ENCODE peak calls at places on chromosome 6, in seven cellular contexts. Z is left ventricle myocardium inferior, P is AG04450, Q is cardiac fibroblast, V is astrocyte of the spinal cord, U is pancreas, T is neural crest cell. Y is an unnamed sample.

GRCh38 chr6:22613695-22614094 is 44.3 kb downstream of the HDGFL1 start:
- DNase-seq in Z (no peak), V (peak; percentile 85), P (peak; percentile 92), T (no peak), U (no peak), Q (peak; percentile 87), Y (no peak)

GRCh38 chr6:81636930-81637568 is 115.4 kb downstream of the TENT5A start:
- DNase-seq in Q (no peak), U (no peak), V (no peak), T (no peak), P (no peak), Z (no peak), Y (no peak)

GRCh38 chr6:32854376-32855178 is 585 bp downstream of the PSMB9 start:
- DNase-seq in P (no peak), Z (peak; percentile 41), U (peak; percentile 55), Q (peak; percentile 47), T (no peak), V (peak; percentile 39), Y (no peak)

GRCh38 chr6:106025655-106026054 is 60.5 kb upstream of the PRDM1 start:
- DNase-seq in Z (no peak), Q (peak; percentile 45), P (no peak), U (no peak), T (no peak), V (peak; percentile 13), Y (no peak)

GRCh38 chr6:159676804-159677203 is 16.2 kb downstream of the SOD2 start:
- DNase-seq in T (no peak), Q (peak; percentile 55), Z (no peak), U (no peak), P (no peak), V (no peak), Y (no peak)

GRCh38 chr6:45791600-45792168 is 224.0 kb downstream of the CLIC5 start:
- DNase-seq in V (peak; percentile 63), Q (peak; percentile 78), Z (no peak), T (no peak), P (peak; percentile 20), U (no peak), Y (no peak)

GRCh38 chr6:151733680-151734320 is 73.7 kb upstream of the ESR1 start:
- DNase-seq in Z (no peak), T (no peak), P (no peak), V (no peak), Q (no peak), U (no peak), Y (no peak)

GRCh38 chr6:22363966-22364296 is 67.1 kb upstream of the PRL start:
- DNase-seq in V (peak; percentile 44), T (no peak), P (no peak), U (no peak), Q (no peak), Z (no peak), Y (no peak)

GRCh38 chr6:148317739-148318138 is 24.9 kb upstream of the SASH1 start:
- DNase-seq in Z (no peak), T (no peak), U (no peak), P (no peak), V (no peak), Q (no peak), Y (no peak)

GRCh38 chr6:12392490-12392889 is 102.3 kb downstream of the EDN1 start:
- DNase-seq in U (no peak), Q (no peak), P (no peak), T (no peak), V (no peak), Z (no peak), Y (no peak)

GRCh38 chr6:12393100-12393499 is 102.9 kb downstream of the EDN1 start:
- DNase-seq in P (no peak), V (no peak), U (no peak), T (no peak), Z (no peak), Q (peak; percentile 11), Y (no peak)

GRCh38 chr6:12391472-12391871 is 101.3 kb downstream of the EDN1 start:
- DNase-seq in V (no peak), Q (no peak), Z (no peak), U (no peak), P (no peak), T (no peak), Y (no peak)

GRCh38 chr6:12394170-12394569 is 104.0 kb downstream of the EDN1 start:
- DNase-seq in T (no peak), Q (no peak), Z (no peak), V (no peak), P (no peak), U (no peak), Y (no peak)

DNA sequence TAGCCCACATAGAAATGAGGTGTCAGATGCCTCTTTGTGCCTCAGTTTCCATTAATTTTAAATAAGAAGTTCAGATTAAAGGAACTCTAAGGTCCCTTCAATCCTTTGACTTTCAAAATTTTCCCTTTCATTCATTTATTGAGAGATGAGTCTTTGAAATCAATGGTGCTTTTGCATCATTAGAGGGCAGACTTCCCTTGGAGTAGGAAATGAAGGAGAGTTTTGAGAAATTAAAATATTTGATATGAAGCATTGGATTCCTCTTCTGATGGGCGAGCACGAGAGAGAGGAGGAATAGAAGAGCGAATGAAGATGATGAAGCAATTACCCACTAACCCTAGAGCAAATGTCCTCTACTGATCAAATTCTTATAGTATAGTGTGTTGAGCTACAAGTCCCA is 105.7 kb downstream of the EDN1 start:
- DNase-seq in U (no peak), T (no peak), Z (no peak), Q (peak; percentile 33), P (no peak), V (no peak), Y (no peak)
- TF ChIP-seq CTCF in U (no peak), T (no peak), Z (peak; percentile 31), Q (peak; percentile 25), P (peak; percentile 38), V (peak; percentile 19), Y (no peak)

DNA sequence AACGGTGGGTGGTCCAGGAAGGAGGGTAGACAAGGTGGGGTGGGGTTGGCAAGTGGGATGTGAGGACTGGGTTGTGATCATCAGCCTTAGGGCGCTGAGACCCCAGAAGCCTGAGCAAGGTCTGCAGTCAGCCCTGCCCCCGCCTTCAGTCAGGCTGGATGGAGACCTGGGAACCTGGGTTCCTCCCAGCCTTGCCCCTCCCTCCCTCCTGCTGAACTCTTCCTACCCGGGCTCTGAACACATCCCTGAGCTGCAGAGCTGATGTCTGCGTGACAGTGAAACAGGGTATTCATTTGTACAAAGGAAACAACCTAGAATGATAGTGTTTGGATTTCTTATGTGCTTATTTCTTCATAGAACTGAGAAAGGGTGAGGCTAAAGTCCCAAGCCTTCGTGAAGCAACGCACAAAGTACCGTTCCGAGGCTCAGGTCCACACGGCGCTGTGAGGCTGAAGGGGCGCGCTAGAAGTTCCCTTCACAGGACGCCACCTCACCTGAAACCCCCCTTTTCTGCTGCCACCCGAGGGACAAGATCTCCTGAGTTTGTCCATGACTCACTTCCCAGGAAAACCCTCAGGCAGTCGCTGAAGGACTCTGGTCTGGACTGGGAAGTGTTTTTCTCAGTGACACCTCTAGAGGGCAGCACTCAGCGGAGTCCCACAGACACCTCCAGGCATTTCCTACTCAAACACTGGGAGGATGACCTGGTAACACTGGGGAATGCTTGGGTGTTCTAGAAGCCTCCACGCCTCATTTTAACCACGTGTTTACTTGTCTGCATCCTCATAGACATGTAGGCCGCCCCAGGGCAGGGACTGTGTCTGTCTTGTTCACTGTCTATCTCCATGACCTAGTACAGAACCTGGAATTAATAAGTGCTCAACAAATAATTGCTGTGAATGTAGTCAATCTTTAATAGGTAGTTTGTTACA is 1.2 kb downstream of the GSTA5 start:
- DNase-seq in V (peak; percentile 40), U (peak; percentile 41), Q (peak; percentile 75), T (peak; percentile 60), P (peak; percentile 15), Z (no peak), Y (peak; percentile 86)
- TF ChIP-seq CTCF in V (peak; percentile 78), U (peak; percentile 66), Q (peak; percentile 71), T (peak; percentile 72), P (peak; percentile 74), Z (peak; percentile 64), Y (peak; percentile 92)

GRCh38 chr6:75203721-75204120 is 2.1 kb downstream of the COL12A1 start:
- DNase-seq in T (no peak), Q (peak; percentile 64), U (no peak), P (no peak), Z (no peak), V (no peak), Y (no peak)

GRCh38 chr6:75202676-75203131 is 3.1 kb downstream of the COL12A1 start:
- DNase-seq in U (no peak), P (no peak), T (no peak), Z (no peak), Q (peak; percentile 33), V (peak; percentile 51), Y (no peak)

GRCh38 chr6:75201076-75201475 is 4.8 kb downstream of the COL12A1 start:
- DNase-seq in V (no peak), U (no peak), Q (peak; percentile 29), T (no peak), Z (no peak), P (no peak), Y (no peak)

GRCh38 chr6:75199856-75200255 is 6.0 kb downstream of the COL12A1 start:
- DNase-seq in P (no peak), T (no peak), V (peak; percentile 49), U (no peak), Z (no peak), Q (peak; percentile 52), Y (no peak)

DNA sequence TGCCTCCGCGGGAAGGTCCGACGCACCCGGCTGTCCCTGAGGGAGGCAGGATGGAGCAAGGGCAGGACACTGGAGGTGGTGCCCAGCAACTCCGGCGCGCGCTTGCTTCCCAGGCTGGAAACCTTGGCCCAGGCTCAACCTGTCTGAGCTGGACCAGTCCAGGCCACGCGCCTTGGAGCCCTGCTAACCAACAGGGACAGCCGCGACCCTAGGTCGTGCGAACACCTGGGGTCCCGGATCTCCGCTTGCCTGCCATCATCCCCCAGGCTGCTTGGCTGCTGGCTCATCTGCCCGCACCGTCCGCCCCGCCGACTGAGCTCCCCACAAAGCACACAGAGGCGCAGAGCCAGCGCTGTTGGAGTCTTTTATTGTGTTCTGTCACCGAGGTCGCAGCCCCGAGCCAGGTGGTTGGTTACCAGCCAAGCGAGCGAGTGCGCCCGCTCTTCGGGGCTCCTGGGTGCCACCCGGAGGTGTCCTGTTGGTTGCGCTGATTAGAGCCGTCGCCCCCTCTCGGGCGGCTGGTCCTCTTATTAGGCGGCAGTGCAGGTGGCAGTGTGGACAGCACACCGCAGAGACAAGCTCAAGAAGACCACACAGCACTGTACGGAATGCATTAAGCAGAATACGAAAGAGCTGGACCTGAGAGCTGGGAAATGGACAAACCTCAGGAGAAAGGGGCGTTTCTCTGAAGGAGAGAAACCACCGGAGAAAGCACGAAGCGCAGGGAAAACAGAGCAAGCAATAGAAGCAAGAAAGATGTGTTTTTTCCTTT is 3.8 kb downstream of the COL12A1 start:
- DNase-seq in U (no peak), V (peak; percentile 58), P (no peak), Q (peak; percentile 23), T (peak; percentile 14), Z (peak; percentile 40), Y (peak; percentile 11)
- TF ChIP-seq CTCF in U (no peak), V (no peak), P (peak; percentile 1), Q (no peak), T (peak; percentile 28), Z (no peak), Y (peak; percentile 19)

DNA sequence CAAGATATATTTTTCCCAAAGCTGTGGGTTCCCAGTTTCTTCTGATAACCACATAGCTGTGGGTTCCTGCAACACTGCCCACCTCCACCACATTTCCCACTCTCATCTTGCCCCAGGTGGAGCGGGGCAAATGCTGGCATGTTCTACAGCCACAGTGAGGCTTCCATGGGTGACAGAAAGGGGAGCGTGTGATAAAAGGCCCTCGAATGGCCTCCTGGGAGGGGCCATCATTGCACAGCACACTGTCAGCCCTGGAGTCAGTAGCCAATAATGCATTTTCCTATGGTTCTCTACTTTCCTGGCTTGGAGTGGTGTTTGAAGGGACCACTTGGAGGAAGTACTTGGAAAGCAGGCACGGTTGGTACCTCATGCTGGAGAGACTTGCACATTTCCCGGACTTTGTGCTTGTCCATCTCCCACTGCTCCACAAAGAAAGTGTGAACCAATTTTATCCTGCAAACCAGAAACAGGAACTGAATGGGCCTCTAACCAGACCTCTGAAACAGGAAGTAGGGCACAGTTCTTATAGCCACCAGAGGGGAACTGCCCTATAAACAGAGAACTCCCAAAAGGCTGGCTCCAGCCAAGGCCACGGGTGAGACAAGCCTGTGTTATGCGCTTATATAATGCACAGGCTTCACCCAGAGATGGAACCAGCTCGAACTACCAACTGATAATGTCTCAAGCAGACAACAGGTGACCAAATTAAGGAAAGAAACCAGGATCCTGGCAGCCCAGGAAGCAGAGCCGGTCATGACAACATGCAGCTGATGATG is 8.6 kb downstream of the MAP3K5 start:
- DNase-seq in U (peak; percentile 38), T (no peak), V (no peak), Q (no peak), Z (peak; percentile 34), P (no peak), Y (no peak)
- TF ChIP-seq CTCF in U (no peak), T (no peak), V (no peak), Q (no peak), Z (no peak), P (no peak), Y (no peak)

Y was measured in WERI-Rb-1.